ENCODE peak calls at places on chromosomes 3 and 15, in six cellular contexts. One of them, this sample, is unnamed.
A peak's percentile ranks its signal among the peaks of the same experiment; 100 is the strongest.

GRCh38 chr3:56761887-56762605 is 39.7 kb downstream of the ARHGEF3 start:
- DNase-seq in AG04450: no peak
- DNase-seq in GM06990: no peak
- DNase-seq in CD4-positive, alpha-beta T cell: no peak
- DNase-seq in Panc1: no peak
- DNase-seq in endothelial cell: no peak
- DNase-seq in this sample: no peak

GRCh38 chr3:12611117-12611516 is 52.8 kb downstream of the RAF1 start:
- DNase-seq in GM06990: no peak
- DNase-seq in endothelial cell: no peak
- DNase-seq in AG04450: no peak
- DNase-seq in Panc1: no peak
- DNase-seq in CD4-positive, alpha-beta T cell: no peak
- DNase-seq in this sample: no peak

GRCh38 chr15:72826611-72827010 is 43.1 kb upstream of the ADPGK start:
- DNase-seq in AG04450: no peak
- DNase-seq in endothelial cell: no peak
- DNase-seq in CD4-positive, alpha-beta T cell: no peak
- DNase-seq in GM06990: no peak
- DNase-seq in Panc1: no peak
- DNase-seq in this sample: no peak

GRCh38 chr3:58532794-58533220 is 4.2 kb downstream of the ACOX2 start:
- DNase-seq in CD4-positive, alpha-beta T cell: peak; percentile 66
- DNase-seq in Panc1: peak; percentile 33
- DNase-seq in AG04450: peak; percentile 16
- DNase-seq in GM06990: peak; percentile 78
- DNase-seq in endothelial cell: peak; percentile 73
- DNase-seq in this sample: peak; percentile 71

GRCh38 chr3:42803800-42804112 is 534 bp downstream of the HIGD1A start:
- DNase-seq in AG04450: no peak
- DNase-seq in CD4-positive, alpha-beta T cell: peak; percentile 8
- DNase-seq in endothelial cell: peak; percentile 42
- DNase-seq in Panc1: no peak
- DNase-seq in GM06990: no peak
- DNase-seq in this sample: no peak

GRCh38 chr15:99909914-99910313 is 176.7 kb upstream of the LYSMD4 start:
- DNase-seq in endothelial cell: no peak
- DNase-seq in GM06990: no peak
- DNase-seq in CD4-positive, alpha-beta T cell: no peak
- DNase-seq in Panc1: no peak
- DNase-seq in AG04450: no peak
- DNase-seq in this sample: no peak

GRCh38 chr3:149015383-149015782 is 24.0 kb downstream of the GYG1 start:
- DNase-seq in AG04450: no peak
- DNase-seq in GM06990: no peak
- DNase-seq in Panc1: no peak
- DNase-seq in endothelial cell: no peak
- DNase-seq in CD4-positive, alpha-beta T cell: no peak
- DNase-seq in this sample: no peak

GRCh38 chr3:176005564-176005963 is 1146.4 kb downstream of the NAALADL2 start:
- DNase-seq in endothelial cell: no peak
- DNase-seq in Panc1: no peak
- DNase-seq in GM06990: no peak
- DNase-seq in AG04450: no peak
- DNase-seq in CD4-positive, alpha-beta T cell: no peak
- DNase-seq in this sample: no peak

GRCh38 chr3:2655229-2655701 is 454.9 kb downstream of the IL5RA start:
- DNase-seq in GM06990: peak; percentile 38
- DNase-seq in AG04450: no peak
- DNase-seq in endothelial cell: no peak
- DNase-seq in CD4-positive, alpha-beta T cell: no peak
- DNase-seq in Panc1: no peak
- DNase-seq in this sample: no peak

GRCh38 chr3:63588897-63589296 is 63.6 kb upstream of the SNTN start:
- DNase-seq in CD4-positive, alpha-beta T cell: no peak
- DNase-seq in AG04450: no peak
- DNase-seq in endothelial cell: no peak
- DNase-seq in Panc1: no peak
- DNase-seq in GM06990: no peak
- DNase-seq in this sample: no peak

GRCh38 chr3:32646761-32647160 is 38.2 kb upstream of the CNOT10 start:
- DNase-seq in GM06990: no peak
- DNase-seq in CD4-positive, alpha-beta T cell: no peak
- DNase-seq in Panc1: no peak
- DNase-seq in endothelial cell: no peak
- DNase-seq in AG04450: no peak
- DNase-seq in this sample: no peak

GRCh38 chr3:69784854-69785523 is 45.7 kb downstream of the MITF start:
- DNase-seq in GM06990: no peak
- DNase-seq in endothelial cell: no peak
- DNase-seq in AG04450: peak; percentile 42
- DNase-seq in CD4-positive, alpha-beta T cell: no peak
- DNase-seq in Panc1: no peak
- DNase-seq in this sample: no peak

GRCh38 chr15:48565560-48566482 is 79.7 kb downstream of the FBN1 start:
- DNase-seq in Panc1: peak; percentile 32
- DNase-seq in GM06990: no peak
- DNase-seq in AG04450: no peak
- DNase-seq in endothelial cell: no peak
- DNase-seq in CD4-positive, alpha-beta T cell: no peak
- DNase-seq in this sample: no peak

GRCh38 chr15:100733088-100733487 is 130.7 kb downstream of the ASB7 start:
- DNase-seq in endothelial cell: no peak
- DNase-seq in AG04450: no peak
- DNase-seq in GM06990: no peak
- DNase-seq in CD4-positive, alpha-beta T cell: no peak
- DNase-seq in Panc1: no peak
- DNase-seq in this sample: no peak

GRCh38 chr3:186949281-186949982 is 19.1 kb downstream of the ST6GAL1 start:
- DNase-seq in endothelial cell: no peak
- DNase-seq in Panc1: no peak
- DNase-seq in AG04450: no peak
- DNase-seq in CD4-positive, alpha-beta T cell: no peak
- DNase-seq in GM06990: no peak
- DNase-seq in this sample: no peak

GRCh38 chr3:47533481-47533880 is 20.0 kb upstream of the ELP6 start:
- DNase-seq in GM06990: no peak
- DNase-seq in Panc1: no peak
- DNase-seq in AG04450: no peak
- DNase-seq in endothelial cell: no peak
- DNase-seq in CD4-positive, alpha-beta T cell: no peak
- DNase-seq in this sample: no peak

GRCh38 chr15:55742498-55742926 is 440 bp downstream of the PRTG start:
- DNase-seq in GM06990: peak; percentile 27
- DNase-seq in endothelial cell: peak; percentile 49
- DNase-seq in CD4-positive, alpha-beta T cell: no peak
- DNase-seq in Panc1: no peak
- DNase-seq in AG04450: no peak
- DNase-seq in this sample: no peak

GRCh38 chr15:84608707-84609284 is 8.0 kb downstream of the ZSCAN2 start:
- DNase-seq in Panc1: no peak
- DNase-seq in CD4-positive, alpha-beta T cell: no peak
- DNase-seq in endothelial cell: no peak
- DNase-seq in GM06990: no peak
- DNase-seq in AG04450: no peak
- DNase-seq in this sample: no peak

GRCh38 chr3:149247929-149248691 is 26.5 kb upstream of the CP start:
- DNase-seq in AG04450: no peak
- DNase-seq in endothelial cell: no peak
- DNase-seq in GM06990: peak; percentile 40
- DNase-seq in Panc1: no peak
- DNase-seq in CD4-positive, alpha-beta T cell: no peak
- DNase-seq in this sample: no peak

GRCh38 chr3:194091141-194091540 is 44.8 kb upstream of the HES1 start:
- DNase-seq in endothelial cell: no peak
- DNase-seq in AG04450: no peak
- DNase-seq in GM06990: no peak
- DNase-seq in CD4-positive, alpha-beta T cell: no peak
- DNase-seq in Panc1: no peak
- DNase-seq in this sample: no peak

GRCh38 chr3:198071602-198072285 is 111.7 kb downstream of the LMLN start:
- DNase-seq in AG04450: peak; percentile 66
- DNase-seq in endothelial cell: peak; percentile 18
- DNase-seq in Panc1: peak; percentile 93
- DNase-seq in GM06990: no peak
- DNase-seq in CD4-positive, alpha-beta T cell: peak; percentile 27
- DNase-seq in this sample: peak; percentile 10

GRCh38 chr15:58415636-58416035 is 16.2 kb upstream of the LIPC start:
- DNase-seq in GM06990: no peak
- DNase-seq in CD4-positive, alpha-beta T cell: no peak
- DNase-seq in Panc1: no peak
- DNase-seq in AG04450: no peak
- DNase-seq in endothelial cell: no peak
- DNase-seq in this sample: no peak

GRCh38 chr3:32872487-32873382 is 54.9 kb downstream of the TRIM71 start:
- DNase-seq in AG04450: no peak
- DNase-seq in GM06990: no peak
- DNase-seq in endothelial cell: no peak
- DNase-seq in Panc1: no peak
- DNase-seq in CD4-positive, alpha-beta T cell: no peak
- DNase-seq in this sample: no peak

GRCh38 chr3:144643778-144644191 is 672.2 kb downstream of the DIPK2A start:
- DNase-seq in AG04450: peak; percentile 26
- DNase-seq in CD4-positive, alpha-beta T cell: no peak
- DNase-seq in Panc1: no peak
- DNase-seq in GM06990: no peak
- DNase-seq in endothelial cell: no peak
- DNase-seq in this sample: no peak

GRCh38 chr3:111978833-111979688 is at the start of gene ABHD10:
- DNase-seq in GM06990: peak; percentile 91
- DNase-seq in AG04450: peak; percentile 97
- DNase-seq in CD4-positive, alpha-beta T cell: peak; percentile 98
- DNase-seq in Panc1: peak; percentile 94
- DNase-seq in endothelial cell: peak; percentile 90
- DNase-seq in this sample: peak; percentile 94

GRCh38 chr3:134339331-134339730 is 34.9 kb downstream of the AMOTL2 start:
- DNase-seq in GM06990: no peak
- DNase-seq in AG04450: no peak
- DNase-seq in endothelial cell: no peak
- DNase-seq in CD4-positive, alpha-beta T cell: no peak
- DNase-seq in Panc1: no peak
- DNase-seq in this sample: no peak

GRCh38 chr3:60497922-60498321 is 753.3 kb downstream of the FHIT start:
- DNase-seq in AG04450: no peak
- DNase-seq in CD4-positive, alpha-beta T cell: no peak
- DNase-seq in Panc1: no peak
- DNase-seq in GM06990: no peak
- DNase-seq in endothelial cell: no peak
- DNase-seq in this sample: no peak

GRCh38 chr3:13273604-13274105 is 146.5 kb downstream of the NUP210 start:
- DNase-seq in AG04450: no peak
- DNase-seq in endothelial cell: no peak
- DNase-seq in Panc1: no peak
- DNase-seq in GM06990: no peak
- DNase-seq in CD4-positive, alpha-beta T cell: no peak
- DNase-seq in this sample: no peak

GRCh38 chr3:111159391-111159790 is 87.8 kb downstream of the NECTIN3 start:
- DNase-seq in Panc1: no peak
- DNase-seq in AG04450: no peak
- DNase-seq in endothelial cell: no peak
- DNase-seq in CD4-positive, alpha-beta T cell: no peak
- DNase-seq in GM06990: no peak
- DNase-seq in this sample: no peak

GRCh38 chr3:98551754-98552153 is 20.0 kb downstream of the GPR15 start:
- DNase-seq in CD4-positive, alpha-beta T cell: no peak
- DNase-seq in endothelial cell: no peak
- DNase-seq in GM06990: no peak
- DNase-seq in Panc1: no peak
- DNase-seq in AG04450: no peak
- DNase-seq in this sample: no peak

GRCh38 chr3:43180027-43180426 is 74.1 kb upstream of the POMGNT2 start:
- DNase-seq in endothelial cell: no peak
- DNase-seq in AG04450: peak; percentile 73
- DNase-seq in CD4-positive, alpha-beta T cell: peak; percentile 52
- DNase-seq in GM06990: no peak
- DNase-seq in Panc1: no peak
- DNase-seq in this sample: no peak

GRCh38 chr3:14368146-14368545 is 34.3 kb upstream of the SLC6A6 start:
- DNase-seq in CD4-positive, alpha-beta T cell: no peak
- DNase-seq in Panc1: no peak
- DNase-seq in endothelial cell: no peak
- DNase-seq in AG04450: no peak
- DNase-seq in GM06990: no peak
- DNase-seq in this sample: no peak

GRCh38 chr3:14371573-14372474 is 30.6 kb upstream of the SLC6A6 start:
- DNase-seq in GM06990: no peak
- DNase-seq in AG04450: no peak
- DNase-seq in Panc1: peak; percentile 78
- DNase-seq in CD4-positive, alpha-beta T cell: no peak
- DNase-seq in endothelial cell: no peak
- DNase-seq in this sample: no peak

GRCh38 chr3:14370719-14371572 is 31.5 kb upstream of the SLC6A6 start:
- DNase-seq in CD4-positive, alpha-beta T cell: no peak
- DNase-seq in endothelial cell: no peak
- DNase-seq in AG04450: no peak
- DNase-seq in GM06990: no peak
- DNase-seq in Panc1: no peak
- DNase-seq in this sample: no peak

GRCh38 chr3:14368885-14369284 is 33.5 kb upstream of the SLC6A6 start:
- DNase-seq in Panc1: no peak
- DNase-seq in CD4-positive, alpha-beta T cell: no peak
- DNase-seq in GM06990: no peak
- DNase-seq in AG04450: no peak
- DNase-seq in endothelial cell: no peak
- DNase-seq in this sample: no peak

GRCh38 chr3:14369675-14370669 is 32.4 kb upstream of the SLC6A6 start:
- DNase-seq in GM06990: no peak
- DNase-seq in Panc1: no peak
- DNase-seq in AG04450: no peak
- DNase-seq in CD4-positive, alpha-beta T cell: no peak
- DNase-seq in endothelial cell: peak; percentile 21
- DNase-seq in this sample: no peak
- TF ChIP-seq CTCF in GM06990: peak; percentile 10
- TF ChIP-seq CTCF in Panc1: no peak
- TF ChIP-seq CTCF in AG04450: no peak
- TF ChIP-seq CTCF in CD4-positive, alpha-beta T cell: no peak
- TF ChIP-seq CTCF in endothelial cell: no peak
- TF ChIP-seq CTCF in this sample: no peak

GRCh38 chr3:100796556-100796955 is 87.3 kb downstream of the TFG start:
- DNase-seq in CD4-positive, alpha-beta T cell: no peak
- DNase-seq in Panc1: no peak
- DNase-seq in AG04450: no peak
- DNase-seq in endothelial cell: no peak
- DNase-seq in GM06990: no peak
- DNase-seq in this sample: no peak
- TF ChIP-seq CTCF in CD4-positive, alpha-beta T cell: no peak
- TF ChIP-seq CTCF in Panc1: peak; percentile 53
- TF ChIP-seq CTCF in AG04450: peak; percentile 50
- TF ChIP-seq CTCF in endothelial cell: no peak
- TF ChIP-seq CTCF in GM06990: peak; percentile 37
- TF ChIP-seq CTCF in this sample: no peak

GRCh38 chr15:67164811-67165652 is 89.4 kb downstream of the AAGAB start:
- DNase-seq in AG04450: no peak
- DNase-seq in Panc1: no peak
- DNase-seq in endothelial cell: peak; percentile 31
- DNase-seq in CD4-positive, alpha-beta T cell: no peak
- DNase-seq in GM06990: no peak
- DNase-seq in this sample: no peak
- TF ChIP-seq CTCF in AG04450: no peak
- TF ChIP-seq CTCF in Panc1: no peak
- TF ChIP-seq CTCF in endothelial cell: no peak
- TF ChIP-seq CTCF in CD4-positive, alpha-beta T cell: no peak
- TF ChIP-seq CTCF in GM06990: no peak
- TF ChIP-seq CTCF in this sample: no peak

GRCh38 chr3:44861412-44862220 is at the start of gene TMEM42:
- DNase-seq in CD4-positive, alpha-beta T cell: peak; percentile 73
- DNase-seq in endothelial cell: peak; percentile 90
- DNase-seq in GM06990: peak; percentile 94
- DNase-seq in Panc1: peak; percentile 56
- DNase-seq in AG04450: peak; percentile 79
- DNase-seq in this sample: peak; percentile 82
- TF ChIP-seq CTCF in CD4-positive, alpha-beta T cell: no peak
- TF ChIP-seq CTCF in endothelial cell: no peak
- TF ChIP-seq CTCF in GM06990: peak; percentile 6
- TF ChIP-seq CTCF in Panc1: peak; percentile 61
- TF ChIP-seq CTCF in AG04450: peak; percentile 37
- TF ChIP-seq CTCF in this sample: no peak